ENCODE peak calls at places on chromosomes 1 and 21, in five cellular contexts. E is Panc1, Q is K562, I is HepG2, O is upper lobe of right lung. T is an unnamed sample.

GRCh38 chr1:65235867-65236805 is 73.2 kb upstream of the DNAJC6 start:
- ATAC-seq in O (peak; percentile 54), I (no peak), Q (peak; percentile 5), E (no peak), T (no peak)

GRCh38 chr1:247145279-247145678 is 26.5 kb downstream of the ZNF124 start:
- ATAC-seq in I (no peak), O (no peak), Q (no peak), E (no peak), T (no peak)

GRCh38 chr1:21297975-21298374 is 7.7 kb upstream of the ECE1 start:
- ATAC-seq in O (no peak), Q (no peak), I (no peak), E (no peak), T (peak; percentile 72)

GRCh38 chr21:44092201-44092600 is 15.0 kb upstream of the PWP2 start:
- ATAC-seq in O (no peak), I (no peak), Q (no peak), E (no peak), T (no peak)

GRCh38 chr21:43961382-43961909 is 50.7 kb upstream of the TRAPPC10 start:
- ATAC-seq in Q (no peak), O (no peak), E (no peak), I (no peak), T (no peak)

GRCh38 chr1:41807390-41807789 is 111.3 kb downstream of the HIVEP3 start:
- ATAC-seq in I (no peak), E (no peak), Q (no peak), O (no peak), T (no peak)

GRCh38 chr1:40341509-40342380 is 24.7 kb upstream of the COL9A2 start:
- ATAC-seq in Q (no peak), E (no peak), O (no peak), I (no peak), T (no peak)

GRCh38 chr1:26097696-26098095 is 13.9 kb upstream of the PDIK1L start:
- ATAC-seq in Q (peak; percentile 10), I (no peak), E (peak; percentile 55), O (no peak), T (no peak)

DNA sequence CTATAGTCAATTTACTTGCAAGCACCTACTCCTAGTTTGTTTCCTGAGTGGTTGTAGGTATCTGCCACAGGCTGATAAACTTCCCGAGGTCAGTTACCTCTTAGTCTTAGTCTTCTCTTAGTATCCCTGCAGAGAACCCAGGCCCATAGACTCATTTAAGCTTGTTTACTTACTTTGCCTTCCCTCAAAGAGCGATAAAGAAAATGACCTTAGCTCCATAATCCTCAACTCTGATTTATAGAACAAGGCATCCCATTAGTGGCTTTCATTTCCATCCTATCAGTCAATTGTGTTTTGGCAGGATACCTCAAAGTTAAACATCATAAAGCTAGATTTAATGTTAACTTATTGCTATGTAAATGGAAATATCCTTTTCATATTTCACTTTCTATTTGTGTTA is 119.7 kb downstream of the UCHL5 start:
- ATAC-seq in I (no peak), E (no peak), Q (peak; percentile 57), O (no peak), T (no peak)
- TF ChIP-seq CTCF in I (no peak), E (no peak), Q (no peak), O (no peak), T (no peak)

GRCh38 chr1:31939484-31940329 is 1.5 kb upstream of the PTP4A2 start:
- ATAC-seq in O (peak; percentile 0), E (peak; percentile 64), Q (peak; percentile 59), I (peak; percentile 80), T (no peak)
- H3K4me1 ChIP-seq in O (peaks cover 61% of the 10 kb centered on the region), E (peaks cover 52% of the 10 kb centered on the region), Q (peaks cover 50% of the 10 kb centered on the region), I (peaks cover 60% of the 10 kb centered on the region), T (peaks cover 26% of the 10 kb centered on the region)

GRCh38 chr1:110214454-110215404 is 4.6 kb downstream of the KCNC4 start:
- ATAC-seq in Q (no peak), E (no peak), I (no peak), O (no peak), T (no peak)

GRCh38 chr1:110213143-110213540 is 3.0 kb downstream of the KCNC4 start:
- ATAC-seq in O (no peak), Q (no peak), E (no peak), I (no peak), T (no peak)

GRCh38 chr1:110216844-110217444 is 6.8 kb downstream of the KCNC4 start:
- ATAC-seq in Q (no peak), I (no peak), E (no peak), O (no peak), T (no peak)

GRCh38 chr1:110216116-110216515 is 6.0 kb downstream of the KCNC4 start:
- ATAC-seq in E (no peak), Q (no peak), I (no peak), O (no peak), T (no peak)

DNA sequence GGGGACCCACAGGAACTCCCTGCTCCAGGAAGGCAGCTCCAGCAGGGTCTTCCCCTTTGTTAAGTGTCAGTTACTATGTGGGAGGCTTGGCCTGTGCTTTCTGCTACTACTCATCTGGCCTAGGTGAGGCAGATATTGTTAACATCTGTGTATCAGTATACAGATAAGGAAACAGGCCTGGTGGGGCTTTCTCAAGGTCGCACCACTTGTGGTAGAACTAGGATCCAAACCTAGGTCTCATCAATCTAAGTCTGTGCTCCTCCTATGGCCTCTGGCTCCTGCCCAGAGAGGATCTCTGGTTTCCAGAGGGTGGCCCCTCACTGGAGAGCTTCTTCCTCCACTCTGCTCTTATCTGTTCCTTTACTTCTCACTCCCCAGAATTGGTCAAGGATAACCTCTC is 5.5 kb downstream of the KCNC4 start:
- ATAC-seq in O (no peak), Q (no peak), E (no peak), I (no peak), T (no peak)
- TF ChIP-seq CTCF in O (no peak), Q (no peak), E (no peak), I (no peak), T (no peak)

GRCh38 chr21:42921912-42922311 is 3.5 kb downstream of the ERVH48-1 start:
- ATAC-seq in O (no peak), I (no peak), Q (peak; percentile 29), E (no peak), T (no peak)

GRCh38 chr21:42922918-42923317 is 2.5 kb downstream of the ERVH48-1 start:
- ATAC-seq in E (no peak), Q (no peak), O (no peak), I (no peak), T (no peak)

GRCh38 chr21:42923553-42924432 is 1.6 kb downstream of the ERVH48-1 start:
- ATAC-seq in I (peak; percentile 81), Q (peak; percentile 97), E (peak; percentile 89), O (peak; percentile 98), T (peak; percentile 92)

GRCh38 chr21:42924433-42924751 is 1.0 kb downstream of the ERVH48-1 start:
- ATAC-seq in O (no peak), I (no peak), Q (no peak), E (no peak), T (no peak)

DNA sequence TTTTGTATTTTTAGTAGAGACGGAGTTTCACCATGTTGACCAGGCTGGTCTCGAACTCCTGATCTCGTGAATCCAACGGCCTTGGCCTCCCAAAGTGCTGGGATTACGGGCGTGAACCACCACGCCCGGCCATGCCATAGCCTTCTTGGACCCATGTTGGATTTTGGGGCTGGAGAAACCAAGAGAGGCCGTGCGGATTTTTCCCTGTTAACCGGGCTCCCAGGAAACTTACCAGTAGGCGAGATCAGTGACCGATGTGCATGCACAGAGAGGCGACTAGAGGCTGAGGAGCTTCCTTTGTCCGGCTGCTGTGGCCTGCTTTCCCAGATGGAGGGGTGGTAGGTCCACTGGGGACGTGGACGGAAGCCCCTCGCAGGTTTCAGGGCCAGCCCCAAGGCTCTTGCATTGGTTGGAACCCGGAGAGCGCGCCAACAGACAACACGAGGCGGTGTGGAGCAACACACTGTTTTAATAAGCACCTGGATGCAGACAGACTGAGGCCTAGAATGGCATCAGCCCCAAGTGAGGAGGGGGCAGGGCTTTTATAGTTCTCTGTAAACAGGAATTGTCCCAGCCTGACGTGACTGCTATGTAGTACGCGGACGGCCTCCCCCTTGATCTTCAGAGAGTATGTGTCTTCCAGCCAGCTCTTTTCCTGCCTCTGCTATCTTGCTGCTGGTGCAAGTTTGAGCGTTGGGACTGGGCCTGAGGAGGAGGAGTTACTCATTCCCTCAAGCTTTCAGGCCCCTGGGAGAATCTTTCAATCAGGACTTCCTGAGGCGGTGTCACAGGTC is at the start of gene ERVH48-1:
- ATAC-seq in E (no peak), I (no peak), O (no peak), Q (peak; percentile 8), T (no peak)
- H3K4me1 ChIP-seq in E (peaks cover 3% of the 10 kb centered on the region), I (peaks cover 14% of the 10 kb centered on the region), O (peaks cover 9% of the 10 kb centered on the region), Q (peaks cover 41% of the 10 kb centered on the region), T (peaks cover 12% of the 10 kb centered on the region)

GRCh38 chr1:150366416-150367296 is 2.7 kb downstream of the RPRD2 start:
- ATAC-seq in I (no peak), O (no peak), E (no peak), Q (peak; percentile 11), T (no peak)

GRCh38 chr1:150365945-150366344 is 2.0 kb downstream of the RPRD2 start:
- ATAC-seq in O (no peak), I (no peak), Q (no peak), E (no peak), T (no peak)

GRCh38 chr1:150363426-150364230 is at the start of gene RPRD2:
- ATAC-seq in E (peak; percentile 96), I (peak; percentile 95), Q (peak; percentile 93), O (peak; percentile 98), T (peak; percentile 97)

GRCh38 chr1:150364231-150365003 is 470 bp downstream of the RPRD2 start:
- ATAC-seq in O (peak; percentile 78), Q (peak; percentile 72), I (peak; percentile 74), E (peak; percentile 81), T (peak; percentile 59)

GRCh38 chr1:150362721-150363425 is 1.1 kb upstream of the RPRD2 start:
- ATAC-seq in I (no peak), Q (no peak), E (no peak), O (no peak), T (no peak)
- TF ChIP-seq CTCF in I (no peak), Q (no peak), E (no peak), O (no peak), T (no peak)

GRCh38 chr1:35557611-35558373 is at the start of gene NCDN:
- ATAC-seq in Q (peak; percentile 94), I (peak; percentile 90), O (peak; percentile 95), E (peak; percentile 96), T (peak; percentile 97)
- H3K4me1 ChIP-seq in Q (peaks cover 19% of the 10 kb centered on the region), I (peaks cover 42% of the 10 kb centered on the region), O (peaks cover 39% of the 10 kb centered on the region), E (peaks cover 32% of the 10 kb centered on the region), T (peaks cover 87% of the 10 kb centered on the region)

GRCh38 chr1:160884091-160884490 is 889 bp downstream of the ITLN1 start:
- ATAC-seq in I (no peak), E (no peak), O (no peak), Q (no peak), T (no peak)

GRCh38 chr1:160885080-160885479 is at the start of gene ITLN1:
- ATAC-seq in O (no peak), E (no peak), I (no peak), Q (no peak), T (no peak)

GRCh38 chr1:160883586-160883985 is 1.4 kb downstream of the ITLN1 start:
- ATAC-seq in E (no peak), Q (no peak), O (no peak), I (no peak), T (no peak)

GRCh38 chr1:160888926-160889325 is 3.9 kb upstream of the ITLN1 start:
- ATAC-seq in Q (no peak), I (no peak), E (no peak), O (no peak), T (no peak)

DNA sequence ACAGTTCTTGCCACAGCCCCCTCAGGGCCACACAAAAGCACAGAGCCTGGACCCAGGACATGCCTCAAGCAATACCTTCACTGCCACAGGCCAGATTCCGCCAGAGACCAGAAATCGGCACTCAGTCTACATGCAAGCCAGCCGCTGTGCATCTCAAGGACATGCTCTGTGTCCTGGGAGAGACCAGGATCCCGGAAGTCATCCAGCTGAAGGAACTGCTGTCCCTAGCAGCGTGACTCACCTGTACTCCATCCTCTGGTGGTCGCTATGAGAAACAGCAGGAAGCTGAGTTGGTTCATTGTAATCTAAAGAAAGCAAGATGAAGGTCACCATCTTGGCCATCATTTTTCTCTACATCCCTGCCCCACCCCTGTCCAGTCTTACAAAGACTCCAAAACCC is 401 bp downstream of the ITLN1 start:
- ATAC-seq in E (peak; percentile 56), I (peak; percentile 85), O (peak; percentile 32), Q (peak; percentile 82), T (no peak)
- TF ChIP-seq CTCF in E (no peak), I (peak; percentile 47), O (no peak), Q (peak; percentile 23), T (peak; percentile 38)